ENCODE peak calls at places on chromosome 18, in nine cellular contexts. One of them, this sample, is unnamed.

GRCh38 chr18:7490104-7490503 is 77.0 kb upstream of the PTPRM start:
- DNase-seq in cardiac fibroblast: no peak
- DNase-seq in GM13976: no peak
- DNase-seq in AG09319: no peak
- DNase-seq in lung: no peak
- DNase-seq in GM10248: no peak
- DNase-seq in pancreas: no peak
- DNase-seq in GM20000: no peak
- DNase-seq in right atrium auricular region: no peak
- DNase-seq in this sample: no peak

GRCh38 chr18:23828426-23828825 is 139.2 kb downstream of the LAMA3 start:
- DNase-seq in cardiac fibroblast: peak; percentile 87
- DNase-seq in GM13976: peak; percentile 52
- DNase-seq in AG09319: no peak
- DNase-seq in lung: no peak
- DNase-seq in GM10248: peak; percentile 47
- DNase-seq in pancreas: no peak
- DNase-seq in GM20000: peak; percentile 55
- DNase-seq in right atrium auricular region: no peak
- DNase-seq in this sample: peak; percentile 68

GRCh38 chr18:48583568-48583967 is 44.7 kb downstream of the CTIF start:
- DNase-seq in cardiac fibroblast: no peak
- DNase-seq in GM13976: no peak
- DNase-seq in AG09319: no peak
- DNase-seq in lung: no peak
- DNase-seq in GM10248: no peak
- DNase-seq in pancreas: peak; percentile 56
- DNase-seq in GM20000: no peak
- DNase-seq in right atrium auricular region: no peak
- DNase-seq in this sample: no peak

GRCh38 chr18:44824884-44825283 is 144.2 kb downstream of the SETBP1 start:
- DNase-seq in cardiac fibroblast: no peak
- DNase-seq in GM13976: no peak
- DNase-seq in AG09319: no peak
- DNase-seq in lung: no peak
- DNase-seq in GM10248: no peak
- DNase-seq in pancreas: no peak
- DNase-seq in GM20000: no peak
- DNase-seq in right atrium auricular region: no peak
- DNase-seq in this sample: no peak

GRCh38 chr18:55633032-55633431 is 45.0 kb upstream of the TCF4 start:
- DNase-seq in cardiac fibroblast: no peak
- DNase-seq in GM13976: no peak
- DNase-seq in AG09319: no peak
- DNase-seq in lung: no peak
- DNase-seq in GM10248: no peak
- DNase-seq in pancreas: no peak
- DNase-seq in GM20000: no peak
- DNase-seq in right atrium auricular region: no peak
- DNase-seq in this sample: no peak

GRCh38 chr18:49691177-49691608 is 122.1 kb downstream of the ACAA2 start:
- DNase-seq in cardiac fibroblast: peak; percentile 95
- DNase-seq in GM13976: no peak
- DNase-seq in AG09319: peak; percentile 35
- DNase-seq in lung: no peak
- DNase-seq in GM10248: no peak
- DNase-seq in pancreas: no peak
- DNase-seq in GM20000: no peak
- DNase-seq in right atrium auricular region: no peak
- DNase-seq in this sample: peak; percentile 56

GRCh38 chr18:35683021-35683420 is 101.5 kb downstream of the GALNT1 start:
- DNase-seq in cardiac fibroblast: peak; percentile 31
- DNase-seq in GM13976: no peak
- DNase-seq in AG09319: no peak
- DNase-seq in lung: no peak
- DNase-seq in GM10248: no peak
- DNase-seq in pancreas: no peak
- DNase-seq in GM20000: no peak
- DNase-seq in right atrium auricular region: no peak
- DNase-seq in this sample: no peak

GRCh38 chr18:21393986-21394385 is 152.0 kb downstream of the GREB1L start:
- DNase-seq in cardiac fibroblast: peak; percentile 40
- DNase-seq in GM13976: no peak
- DNase-seq in AG09319: no peak
- DNase-seq in lung: no peak
- DNase-seq in GM10248: no peak
- DNase-seq in pancreas: no peak
- DNase-seq in GM20000: no peak
- DNase-seq in right atrium auricular region: no peak
- DNase-seq in this sample: no peak

GRCh38 chr18:26617151-26617554 is 68.8 kb upstream of the KCTD1 start:
- DNase-seq in cardiac fibroblast: peak; percentile 94
- DNase-seq in GM13976: no peak
- DNase-seq in AG09319: no peak
- DNase-seq in lung: no peak
- DNase-seq in GM10248: no peak
- DNase-seq in pancreas: no peak
- DNase-seq in GM20000: no peak
- DNase-seq in right atrium auricular region: no peak
- DNase-seq in this sample: peak; percentile 12

GRCh38 chr18:57748770-57749603 is 54.1 kb downstream of the ATP8B1 start:
- DNase-seq in cardiac fibroblast: peak; percentile 58
- DNase-seq in GM13976: peak; percentile 41
- DNase-seq in AG09319: no peak
- DNase-seq in lung: no peak
- DNase-seq in GM10248: peak; percentile 44
- DNase-seq in pancreas: peak; percentile 44
- DNase-seq in GM20000: peak; percentile 40
- DNase-seq in right atrium auricular region: no peak
- DNase-seq in this sample: no peak

GRCh38 chr18:51196116-51196810 is 1.2 kb downstream of the MEX3C start:
- DNase-seq in cardiac fibroblast: peak; percentile 27
- DNase-seq in GM13976: no peak
- DNase-seq in AG09319: no peak
- DNase-seq in lung: peak; percentile 40
- DNase-seq in GM10248: peak; percentile 35
- DNase-seq in pancreas: peak; percentile 26
- DNase-seq in GM20000: peak; percentile 35
- DNase-seq in right atrium auricular region: peak; percentile 65
- DNase-seq in this sample: no peak

GRCh38 chr18:68262697-68263293 is 452.1 kb downstream of the TMX3 start:
- DNase-seq in cardiac fibroblast: peak; percentile 88
- DNase-seq in GM13976: no peak
- DNase-seq in AG09319: no peak
- DNase-seq in lung: no peak
- DNase-seq in GM10248: no peak
- DNase-seq in pancreas: no peak
- DNase-seq in GM20000: no peak
- DNase-seq in right atrium auricular region: no peak
- DNase-seq in this sample: no peak

GRCh38 chr18:23341383-23341782 is 111.7 kb upstream of the RIOK3 start:
- DNase-seq in cardiac fibroblast: peak; percentile 29
- DNase-seq in GM13976: no peak
- DNase-seq in AG09319: no peak
- DNase-seq in lung: no peak
- DNase-seq in GM10248: no peak
- DNase-seq in pancreas: no peak
- DNase-seq in GM20000: no peak
- DNase-seq in right atrium auricular region: no peak
- DNase-seq in this sample: no peak

GRCh38 chr18:25787281-25787680 is 303.1 kb downstream of the SS18 start:
- DNase-seq in cardiac fibroblast: no peak
- DNase-seq in GM13976: no peak
- DNase-seq in AG09319: no peak
- DNase-seq in lung: no peak
- DNase-seq in GM10248: no peak
- DNase-seq in pancreas: no peak
- DNase-seq in GM20000: no peak
- DNase-seq in right atrium auricular region: no peak
- DNase-seq in this sample: no peak

GRCh38 chr18:70627100-70627802 is 338.4 kb downstream of the SOCS6 start:
- DNase-seq in cardiac fibroblast: no peak
- DNase-seq in GM13976: no peak
- DNase-seq in AG09319: no peak
- DNase-seq in lung: no peak
- DNase-seq in GM10248: no peak
- DNase-seq in pancreas: no peak
- DNase-seq in GM20000: no peak
- DNase-seq in right atrium auricular region: no peak
- DNase-seq in this sample: no peak

GRCh38 chr18:72948439-72948838 is 80.7 kb upstream of the NETO1 start:
- DNase-seq in cardiac fibroblast: no peak
- DNase-seq in GM13976: no peak
- DNase-seq in AG09319: no peak
- DNase-seq in lung: no peak
- DNase-seq in GM10248: no peak
- DNase-seq in pancreas: no peak
- DNase-seq in GM20000: no peak
- DNase-seq in right atrium auricular region: no peak
- DNase-seq in this sample: no peak

GRCh38 chr18:24231773-24232735 is 93.2 kb downstream of the CABYR start:
- DNase-seq in cardiac fibroblast: peak; percentile 74
- DNase-seq in GM13976: no peak
- DNase-seq in AG09319: peak; percentile 5
- DNase-seq in lung: no peak
- DNase-seq in GM10248: no peak
- DNase-seq in pancreas: no peak
- DNase-seq in GM20000: no peak
- DNase-seq in right atrium auricular region: no peak
- DNase-seq in this sample: no peak

GRCh38 chr18:67232406-67232805 is 284.1 kb downstream of the DSEL start:
- DNase-seq in cardiac fibroblast: peak; percentile 99
- DNase-seq in GM13976: no peak
- DNase-seq in AG09319: peak; percentile 36
- DNase-seq in lung: no peak
- DNase-seq in GM10248: no peak
- DNase-seq in pancreas: no peak
- DNase-seq in GM20000: no peak
- DNase-seq in right atrium auricular region: no peak
- DNase-seq in this sample: no peak

GRCh38 chr18:30265190-30265589 is 777.4 kb downstream of the DSC3 start:
- DNase-seq in cardiac fibroblast: no peak
- DNase-seq in GM13976: no peak
- DNase-seq in AG09319: no peak
- DNase-seq in lung: no peak
- DNase-seq in GM10248: no peak
- DNase-seq in pancreas: no peak
- DNase-seq in GM20000: no peak
- DNase-seq in right atrium auricular region: no peak
- DNase-seq in this sample: no peak
- TF ChIP-seq CTCF in cardiac fibroblast: no peak
- TF ChIP-seq CTCF in GM13976: no peak
- TF ChIP-seq CTCF in AG09319: no peak
- TF ChIP-seq CTCF in lung: no peak
- TF ChIP-seq CTCF in GM10248: no peak
- TF ChIP-seq CTCF in pancreas: no peak
- TF ChIP-seq CTCF in GM20000: no peak
- TF ChIP-seq CTCF in right atrium auricular region: no peak
- TF ChIP-seq CTCF in this sample: no peak

GRCh38 chr18:5630766-5631413 is 87.1 kb upstream of the EPB41L3 start:
- DNase-seq in cardiac fibroblast: no peak
- DNase-seq in GM13976: no peak
- DNase-seq in AG09319: peak; percentile 28
- DNase-seq in lung: no peak
- DNase-seq in GM10248: no peak
- DNase-seq in pancreas: no peak
- DNase-seq in GM20000: peak; percentile 11
- DNase-seq in right atrium auricular region: no peak
- DNase-seq in this sample: peak; percentile 9

GRCh38 chr18:5628512-5629255 is 84.9 kb upstream of the EPB41L3 start:
- DNase-seq in cardiac fibroblast: peak; percentile 31
- DNase-seq in GM13976: peak; percentile 64
- DNase-seq in AG09319: no peak
- DNase-seq in lung: peak; percentile 52
- DNase-seq in GM10248: peak; percentile 45
- DNase-seq in pancreas: peak; percentile 18
- DNase-seq in GM20000: peak; percentile 57
- DNase-seq in right atrium auricular region: peak; percentile 66
- DNase-seq in this sample: no peak

GRCh38 chr18:5632041-5632440 is 88.2 kb upstream of the EPB41L3 start:
- DNase-seq in cardiac fibroblast: no peak
- DNase-seq in GM13976: no peak
- DNase-seq in AG09319: no peak
- DNase-seq in lung: no peak
- DNase-seq in GM10248: no peak
- DNase-seq in pancreas: no peak
- DNase-seq in GM20000: no peak
- DNase-seq in right atrium auricular region: no peak
- DNase-seq in this sample: no peak

GRCh38 chr18:5627756-5628511 is 84.1 kb upstream of the EPB41L3 start:
- DNase-seq in cardiac fibroblast: no peak
- DNase-seq in GM13976: no peak
- DNase-seq in AG09319: no peak
- DNase-seq in lung: no peak
- DNase-seq in GM10248: no peak
- DNase-seq in pancreas: no peak
- DNase-seq in GM20000: no peak
- DNase-seq in right atrium auricular region: no peak
- DNase-seq in this sample: no peak

GRCh38 chr18:5630057-5630765 is 86.4 kb upstream of the EPB41L3 start:
- DNase-seq in cardiac fibroblast: peak; percentile 37
- DNase-seq in GM13976: peak; percentile 68
- DNase-seq in AG09319: no peak
- DNase-seq in lung: peak; percentile 84
- DNase-seq in GM10248: peak; percentile 45
- DNase-seq in pancreas: peak; percentile 73
- DNase-seq in GM20000: peak; percentile 61
- DNase-seq in right atrium auricular region: peak; percentile 74
- DNase-seq in this sample: no peak
- TF ChIP-seq CTCF in cardiac fibroblast: no peak
- TF ChIP-seq CTCF in GM13976: no peak
- TF ChIP-seq CTCF in AG09319: no peak
- TF ChIP-seq CTCF in lung: no peak
- TF ChIP-seq CTCF in GM10248: no peak
- TF ChIP-seq CTCF in pancreas: no peak
- TF ChIP-seq CTCF in GM20000: no peak
- TF ChIP-seq CTCF in right atrium auricular region: no peak
- TF ChIP-seq CTCF in this sample: no peak

GRCh38 chr18:58896734-58897508 is 32.2 kb downstream of the ZNF532 start:
- DNase-seq in cardiac fibroblast: peak; percentile 18
- DNase-seq in GM13976: peak; percentile 29
- DNase-seq in AG09319: no peak
- DNase-seq in lung: no peak
- DNase-seq in GM10248: no peak
- DNase-seq in pancreas: no peak
- DNase-seq in GM20000: no peak
- DNase-seq in right atrium auricular region: no peak
- DNase-seq in this sample: no peak
- TF ChIP-seq CTCF in cardiac fibroblast: no peak
- TF ChIP-seq CTCF in GM13976: no peak
- TF ChIP-seq CTCF in AG09319: no peak
- TF ChIP-seq CTCF in lung: no peak
- TF ChIP-seq CTCF in GM10248: no peak
- TF ChIP-seq CTCF in pancreas: no peak
- TF ChIP-seq CTCF in GM20000: no peak
- TF ChIP-seq CTCF in right atrium auricular region: no peak
- TF ChIP-seq CTCF in this sample: no peak

DNA sequence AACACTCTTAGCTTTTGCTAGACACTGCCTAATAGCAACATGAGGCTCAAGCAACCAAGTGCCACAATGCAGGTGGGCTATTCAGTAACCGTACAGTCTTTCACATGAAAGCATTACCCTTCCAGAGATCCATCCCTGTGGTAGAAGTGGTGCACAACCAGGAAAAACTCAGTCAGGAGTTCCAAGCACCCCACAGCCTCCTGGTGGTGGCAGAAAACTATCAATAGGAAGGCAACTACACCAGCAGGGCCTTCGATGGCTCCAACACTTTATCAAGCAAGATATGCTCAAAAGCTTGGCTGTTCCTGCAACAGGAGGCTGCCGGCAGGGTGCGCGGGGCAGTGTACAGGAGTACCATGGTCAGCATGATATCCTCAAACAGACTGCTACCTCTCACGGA is 176.1 kb upstream of the DLGAP1 start:
- DNase-seq in cardiac fibroblast: no peak
- DNase-seq in GM13976: no peak
- DNase-seq in AG09319: no peak
- DNase-seq in lung: no peak
- DNase-seq in GM10248: no peak
- DNase-seq in pancreas: no peak
- DNase-seq in GM20000: no peak
- DNase-seq in right atrium auricular region: no peak
- DNase-seq in this sample: no peak
- TF ChIP-seq CTCF in cardiac fibroblast: no peak
- TF ChIP-seq CTCF in GM13976: no peak
- TF ChIP-seq CTCF in AG09319: no peak
- TF ChIP-seq CTCF in lung: no peak
- TF ChIP-seq CTCF in GM10248: no peak
- TF ChIP-seq CTCF in pancreas: no peak
- TF ChIP-seq CTCF in GM20000: no peak
- TF ChIP-seq CTCF in right atrium auricular region: no peak
- TF ChIP-seq CTCF in this sample: no peak

This sample was measured in HFF-Myc.